ENCODE peak calls at places on chromosomes 2 and 18, in nine cellular contexts. S is astrocyte of the cerebellum, E is lower lobe of right lung, D is activated B cell treated with CpG ODN at 0.5 μM for 24 hours, H is A549, N is tibial nerve, W is fibroblast of pulmonary artery, F is tibial artery, J is foreskin fibroblast. T is an unnamed sample.

GRCh38 chr18:40066368-40066767 is 1888.7 kb upstream of the PIK3C3 start:
- DNase-seq in H (no peak), F (no peak), S (no peak), W (no peak), J (no peak), N (no peak), E (no peak), D (no peak), T (no peak)

GRCh38 chr2:56784046-56784445 is 600.3 kb downstream of the CCDC85A start:
- DNase-seq in W (no peak), S (no peak), D (no peak), F (no peak), J (no peak), N (no peak), H (no peak), E (no peak), T (no peak)

GRCh38 chr2:71907503-71907902 is 240.2 kb downstream of the CYP26B1 start:
- DNase-seq in H (no peak), N (no peak), E (no peak), W (no peak), F (no peak), S (no peak), J (no peak), D (no peak), T (no peak)

GRCh38 chr18:73785276-73785675 is 362.4 kb downstream of the FBXO15 start:
- DNase-seq in H (no peak), D (no peak), S (no peak), F (no peak), N (no peak), J (peak), E (no peak), W (peak), T (no peak)

GRCh38 chr2:41937921-41938708 is 109.7 kb upstream of the PKDCC start:
- DNase-seq in J (no peak), H (peak), E (no peak), D (no peak), F (no peak), S (no peak), W (peak), N (no peak), T (no peak)

GRCh38 chr2:19971691-19972090 is 18.2 kb downstream of the WDR35 start:
- DNase-seq in N (no peak), S (no peak), D (no peak), J (no peak), W (peak), F (no peak), H (no peak), E (no peak), T (no peak)

GRCh38 chr2:52904511-52904910 is 863.1 kb upstream of the CHAC2 start:
- DNase-seq in N (no peak), J (no peak), H (no peak), S (no peak), E (no peak), W (no peak), D (no peak), F (no peak), T (no peak)

GRCh38 chr2:150373374-150373773 is 114.1 kb downstream of the RND3 start:
- DNase-seq in W (no peak), S (no peak), E (no peak), F (no peak), N (no peak), D (no peak), J (no peak), H (no peak), T (no peak)

GRCh38 chr2:149894760-149895159 is 307.2 kb upstream of the MMADHC start:
- DNase-seq in H (no peak), W (no peak), S (no peak), N (no peak), D (no peak), F (peak), J (no peak), E (no peak), T (no peak)

GRCh38 chr2:57902578-57902977 is 144.0 kb upstream of the VRK2 start:
- DNase-seq in S (no peak), D (no peak), E (no peak), F (no peak), W (no peak), N (no peak), J (no peak), H (no peak), T (no peak)

GRCh38 chr18:77711096-77711495 is 461.4 kb downstream of the GALR1 start:
- DNase-seq in N (no peak), H (no peak), J (no peak), F (no peak), E (no peak), W (no peak), S (no peak), D (no peak), T (no peak)
- TF ChIP-seq CTCF in N (no peak), H (peak), J (no peak), F (no peak), E (no peak), W (no peak), S (no peak), D (no peak), T (peak)

DNA sequence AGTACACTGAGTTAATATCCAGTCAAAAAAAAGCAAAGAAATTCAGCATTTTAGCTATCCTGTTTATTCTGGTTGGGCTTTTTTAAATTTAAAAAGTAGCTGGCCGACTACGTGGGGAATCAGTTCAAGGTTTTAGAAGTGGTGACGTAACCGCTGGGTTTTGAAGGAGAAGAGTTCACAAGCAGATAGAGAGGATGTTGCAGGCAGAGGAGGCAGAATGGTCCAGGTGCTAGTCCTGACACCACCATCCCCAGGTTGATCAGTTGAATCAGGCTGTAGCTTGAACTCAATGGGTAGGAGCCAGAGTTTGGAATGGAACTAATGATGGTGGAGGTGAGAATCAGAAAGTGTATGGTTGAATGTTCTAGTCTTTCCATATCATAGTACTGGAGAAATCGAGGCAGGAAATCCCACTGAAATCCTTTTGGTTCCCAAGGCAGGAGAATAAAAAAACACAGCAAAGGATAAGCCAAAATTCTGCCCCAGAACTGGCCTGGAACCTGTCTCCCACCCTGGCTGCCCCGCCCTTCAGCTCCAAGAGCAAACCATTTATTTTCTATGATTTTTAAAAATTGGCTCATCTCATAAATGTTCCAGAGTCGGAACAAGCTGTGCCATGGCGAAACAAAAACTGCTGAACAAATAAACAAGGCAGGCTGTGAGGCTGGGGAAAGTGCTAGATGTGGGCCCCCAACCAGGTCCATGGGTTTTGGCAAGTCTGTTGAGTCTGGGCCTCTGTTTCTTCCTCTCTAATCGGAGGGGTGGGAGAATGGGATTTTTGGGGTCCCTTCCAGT is 44.0 kb downstream of the SLC4A1AP start:
- DNase-seq in S (no peak), N (no peak), W (no peak), H (no peak), F (peak), E (no peak), J (no peak), D (no peak), T (no peak)
- TF ChIP-seq CTCF in S (no peak), N (no peak), W (no peak), H (no peak), F (no peak), E (no peak), J (no peak), D (no peak), T (no peak)

DNA sequence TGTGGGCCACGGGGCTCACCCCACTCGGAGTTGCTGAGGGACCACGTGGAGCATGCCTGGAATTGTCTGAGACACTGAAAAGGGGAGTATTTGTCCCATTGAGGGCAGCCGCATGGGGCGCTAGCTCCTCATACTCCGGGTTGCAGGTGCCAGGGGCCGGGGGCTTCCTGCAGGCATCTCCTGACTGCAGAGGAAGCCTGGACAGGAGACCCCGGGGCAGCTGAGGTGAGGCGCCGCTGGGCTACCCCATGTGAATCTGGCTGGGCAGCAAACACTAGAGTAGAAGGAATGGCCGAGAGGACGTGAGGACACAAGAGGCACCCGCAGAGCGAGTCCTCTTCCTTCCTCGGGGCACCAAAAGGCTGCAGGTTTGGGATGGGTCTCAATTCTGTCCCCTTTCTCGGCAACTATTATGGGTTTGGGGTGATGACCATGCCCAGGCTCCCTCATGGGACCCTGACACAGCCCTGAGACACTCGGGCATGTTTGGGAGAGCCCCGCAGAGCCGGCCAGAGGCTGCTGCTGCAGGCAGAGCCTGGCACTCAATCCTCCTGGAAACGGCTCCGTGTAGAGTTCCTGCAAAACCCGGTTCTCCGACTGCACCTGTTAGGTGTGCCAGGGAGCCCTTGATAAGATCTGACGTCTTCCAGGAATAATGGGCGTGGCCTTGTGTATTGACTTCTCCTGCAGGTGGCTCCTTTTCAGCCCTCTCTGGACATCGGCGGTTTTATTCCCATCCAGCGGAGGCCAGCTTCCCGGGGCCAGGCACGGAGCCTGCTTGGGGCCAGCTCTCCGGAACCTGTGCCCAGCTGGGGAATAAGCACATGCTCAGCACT is 77.0 kb downstream of the CTIF start:
- DNase-seq in F (no peak), E (peak), N (no peak), H (no peak), D (no peak), S (no peak), W (no peak), J (no peak), T (no peak)
- TF ChIP-seq CTCF in F (no peak), E (no peak), N (no peak), H (no peak), D (no peak), S (no peak), W (no peak), J (no peak), T (no peak)

GRCh38 chr2:233384017-233384416 is 29.7 kb downstream of the DGKD start:
- DNase-seq in N (no peak), S (no peak), J (no peak), D (no peak), H (peak), W (no peak), F (no peak), E (no peak), T (no peak)
- TF ChIP-seq CTCF in N (no peak), S (no peak), J (no peak), D (no peak), H (no peak), W (no peak), F (no peak), E (no peak), T (no peak)

GRCh38 chr2:200740907-200741306 is 70.8 kb upstream of the BZW1 start:
- DNase-seq in H (no peak), N (no peak), E (no peak), D (no peak), J (no peak), W (no peak), F (no peak), S (no peak), T (no peak)

GRCh38 chr2:200735061-200735460 is 76.6 kb upstream of the BZW1 start:
- DNase-seq in D (no peak), N (no peak), E (no peak), J (no peak), H (no peak), W (no peak), S (no peak), F (no peak), T (no peak)

GRCh38 chr2:200736646-200737274 is 75.0 kb upstream of the BZW1 start:
- DNase-seq in S (no peak), E (no peak), F (no peak), J (no peak), H (no peak), W (no peak), D (no peak), N (no peak), T (no peak)

GRCh38 chr2:200738590-200738989 is 73.1 kb upstream of the BZW1 start:
- DNase-seq in W (no peak), D (no peak), N (no peak), J (no peak), F (no peak), H (no peak), E (no peak), S (no peak), T (no peak)

GRCh38 chr2:200737585-200737984 is 74.1 kb upstream of the BZW1 start:
- DNase-seq in E (no peak), D (no peak), H (no peak), F (no peak), J (no peak), N (no peak), W (no peak), S (no peak), T (no peak)
- TF ChIP-seq CTCF in E (no peak), D (no peak), H (no peak), F (no peak), J (no peak), N (no peak), W (no peak), S (no peak), T (no peak)

DNA sequence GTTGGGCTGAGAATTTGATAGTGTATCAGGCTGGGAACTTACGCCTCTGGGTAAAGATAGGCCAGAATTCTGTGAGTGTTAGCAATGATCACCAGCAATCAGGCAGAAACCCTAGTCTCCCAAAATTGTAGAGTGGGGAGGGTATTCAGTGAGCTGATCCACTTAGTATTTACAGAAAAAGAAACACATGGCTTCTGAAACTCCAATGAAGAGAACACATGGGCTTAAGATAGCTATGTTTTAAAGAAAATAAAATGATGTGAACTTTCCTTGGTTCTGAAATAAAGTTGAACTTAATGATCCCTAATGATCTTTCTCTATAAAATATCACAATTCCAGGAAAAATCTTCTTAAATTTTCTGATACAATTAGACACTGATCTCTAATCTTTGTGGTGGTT is 472.8 kb downstream of the DCC start:
- DNase-seq in W (no peak), F (no peak), D (no peak), E (no peak), H (no peak), J (no peak), N (no peak), S (no peak), T (no peak)
- TF ChIP-seq CTCF in W (no peak), F (no peak), D (no peak), E (no peak), H (no peak), J (no peak), N (no peak), S (no peak), T (no peak)

DNA sequence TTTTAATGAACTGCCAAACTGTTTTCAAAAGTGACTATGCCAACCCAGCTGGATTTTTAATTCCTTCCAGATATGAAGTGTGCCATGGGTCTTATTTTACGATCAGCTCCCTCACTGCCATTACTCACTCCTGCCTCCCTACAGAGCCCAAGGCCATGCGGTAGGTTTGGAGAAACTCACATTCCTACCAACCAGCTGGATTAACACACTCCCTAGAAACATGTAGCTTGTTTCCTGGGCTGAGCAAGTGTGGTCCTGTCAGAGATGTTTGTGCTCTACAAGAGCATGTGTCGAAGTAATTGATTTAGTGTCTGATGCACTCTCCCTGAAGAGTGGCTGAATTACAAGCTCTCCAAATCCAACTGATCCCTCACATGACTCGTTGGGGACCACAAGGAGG is 82.5 kb downstream of the SPP2 start:
- DNase-seq in H (no peak), N (no peak), E (no peak), J (peak), S (no peak), D (no peak), F (no peak), W (no peak), T (no peak)
- TF ChIP-seq CTCF in H (no peak), N (no peak), E (no peak), J (no peak), S (no peak), D (no peak), F (no peak), W (no peak), T (no peak)

DNA sequence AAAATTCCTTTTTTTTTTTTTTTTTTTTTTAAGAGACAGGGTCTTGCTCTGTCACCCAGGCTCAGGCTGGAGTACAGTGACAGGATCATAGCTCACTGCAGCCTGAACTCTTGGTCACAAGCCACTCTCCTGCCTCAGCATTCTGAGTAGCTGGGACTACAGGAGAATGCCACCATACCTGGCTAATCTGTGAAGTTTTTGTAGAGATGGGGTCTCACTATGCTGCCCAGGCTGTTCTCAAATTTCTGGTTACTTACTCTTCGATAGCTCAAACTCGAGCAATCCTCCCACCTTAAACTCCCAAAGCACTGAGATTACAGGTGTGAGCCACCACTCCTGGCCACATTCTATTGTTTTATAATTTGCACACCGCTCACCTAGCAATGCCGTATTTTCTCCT is 27.0 kb downstream of the RNF149 start:
- DNase-seq in N (no peak), E (no peak), J (no peak), S (no peak), D (no peak), W (no peak), F (no peak), H (no peak), T (no peak)
- TF ChIP-seq CTCF in N (no peak), E (no peak), J (no peak), S (no peak), D (no peak), W (no peak), F (no peak), H (no peak), T (no peak)

T was measured in D721Med.